ENCODE peak calls at places on chromosomes 1 and 21, in seven cellular contexts. A, Y, Z, J, Q, C and R are unnamed samples.

GRCh38 chr1:239719642-239720258 is 333.4 kb downstream of the CHRM3 start:
- DNase-seq in A (no peak), Y (no peak), Z (peak), J (no peak), Q (no peak), C (no peak), R (no peak)

GRCh38 chr1:199945591-199945990 is 81.9 kb upstream of the NR5A2 start:
- DNase-seq in A (no peak), Y (no peak), Z (no peak), J (no peak), Q (no peak), C (no peak), R (no peak)

GRCh38 chr1:179124866-179125265 is 43.0 kb downstream of the TOR3A start:
- DNase-seq in A (no peak), Y (no peak), Z (no peak), J (no peak), Q (no peak), C (peak), R (no peak)

GRCh38 chr21:14120091-14120734 is 90.5 kb downstream of the LIPI start:
- DNase-seq in A (no peak), Y (peak), Z (peak), J (peak), Q (peak), C (peak), R (no peak)

GRCh38 chr1:202235003-202235660 is 41.5 kb downstream of the LGR6 start:
- DNase-seq in A (no peak), Y (no peak), Z (no peak), J (no peak), Q (peak), C (no peak), R (no peak)

GRCh38 chr1:219990782-219991510 is 55.4 kb downstream of the EPRS1 start:
- DNase-seq in A (no peak), Y (peak), Z (no peak), J (peak), Q (no peak), C (peak), R (no peak)

GRCh38 chr1:179002552-179003345 is 22.9 kb upstream of the FAM20B start:
- DNase-seq in A (peak), Y (peak), Z (peak), J (peak), Q (peak), C (peak), R (peak)

GRCh38 chr1:234601217-234602017 is 8.6 kb downstream of the IRF2BP2 start:
- DNase-seq in A (no peak), Y (peak), Z (peak), J (no peak), Q (no peak), C (peak), R (no peak)

GRCh38 chr21:35046223-35046690 is 2.8 kb downstream of the RUNX1 start:
- DNase-seq in A (no peak), Y (no peak), Z (no peak), J (no peak), Q (no peak), C (no peak), R (no peak)

GRCh38 chr1:70675737-70676156 is 264.7 kb downstream of the CTH start:
- DNase-seq in A (no peak), Y (peak), Z (no peak), J (peak), Q (no peak), C (no peak), R (no peak)

GRCh38 chr21:35046880-35047229 is 2.2 kb downstream of the RUNX1 start:
- DNase-seq in A (no peak), Y (no peak), Z (no peak), J (no peak), Q (no peak), C (no peak), R (no peak)

GRCh38 chr1:225578247-225578646 is 74.7 kb downstream of the ENAH start:
- DNase-seq in A (no peak), Y (no peak), Z (no peak), J (no peak), Q (no peak), C (no peak), R (no peak)

GRCh38 chr21:43624343-43624742 is 34.9 kb downstream of the HSF2BP start:
- DNase-seq in A (no peak), Y (no peak), Z (no peak), J (no peak), Q (no peak), C (no peak), R (no peak)

GRCh38 chr1:113058861-113059441 is 14.0 kb upstream of the LRIG2 start:
- DNase-seq in A (no peak), Y (no peak), Z (no peak), J (peak), Q (no peak), C (no peak), R (no peak)

GRCh38 chr1:48661726-48662483 is 114.8 kb downstream of the BEND5 start:
- DNase-seq in A (no peak), Y (no peak), Z (no peak), J (no peak), Q (no peak), C (no peak), R (no peak)

GRCh38 chr1:58430355-58431335 is 115.9 kb downstream of the OMA1 start:
- DNase-seq in A (no peak), Y (no peak), Z (no peak), J (no peak), Q (no peak), C (no peak), R (no peak)

GRCh38 chr1:26044414-26044813 is 1.5 kb downstream of the SLC30A2 start:
- DNase-seq in A (no peak), Y (no peak), Z (no peak), J (no peak), Q (no peak), C (no peak), R (no peak)

GRCh38 chr1:231016234-231016633 is 23.8 kb downstream of the FAM89A start:
- DNase-seq in A (no peak), Y (no peak), Z (no peak), J (no peak), Q (no peak), C (no peak), R (no peak)

GRCh38 chr1:115469703-115470476 is 131.8 kb upstream of the NGF start:
- DNase-seq in A (no peak), Y (peak), Z (peak), J (peak), Q (peak), C (peak), R (peak)

GRCh38 chr1:25672763-25673409 is 56.3 kb downstream of the MAN1C1 start:
- DNase-seq in A (no peak), Y (no peak), Z (no peak), J (no peak), Q (no peak), C (peak), R (no peak)

GRCh38 chr1:178962853-178963810 is 62.6 kb upstream of the FAM20B start:
- DNase-seq in A (no peak), Y (no peak), Z (no peak), J (no peak), Q (no peak), C (no peak), R (no peak)

GRCh38 chr21:44647222-44647552 is 973 bp downstream of the KRTAP10-11 start:
- DNase-seq in A (no peak), Y (no peak), Z (no peak), J (no peak), Q (no peak), C (no peak), R (no peak)

GRCh38 chr1:176462671-176463225 is at the start of gene PAPPA2:
- DNase-seq in A (no peak), Y (no peak), Z (no peak), J (no peak), Q (no peak), C (no peak), R (no peak)

GRCh38 chr1:21251773-21252471 is 38.3 kb downstream of the ECE1 start:
- DNase-seq in A (peak), Y (no peak), Z (peak), J (no peak), Q (no peak), C (peak), R (no peak)

GRCh38 chr1:41711581-41711980 is 207.1 kb downstream of the HIVEP3 start:
- DNase-seq in A (no peak), Y (no peak), Z (no peak), J (no peak), Q (no peak), C (no peak), R (no peak)

GRCh38 chr1:33790577-33790976 is 73.3 kb upstream of the HMGB4 start:
- DNase-seq in A (no peak), Y (no peak), Z (no peak), J (no peak), Q (no peak), C (no peak), R (no peak)

GRCh38 chr21:21029159-21029558 is 30.9 kb downstream of the NCAM2 start:
- DNase-seq in A (no peak), Y (no peak), Z (no peak), J (no peak), Q (no peak), C (no peak), R (no peak)

GRCh38 chr1:15328245-15328784 is 81.3 kb downstream of the FHAD1 start:
- DNase-seq in A (no peak), Y (no peak), Z (no peak), J (no peak), Q (no peak), C (no peak), R (no peak)

GRCh38 chr1:32759997-32760623 is 57.0 kb downstream of the YARS1 start:
- DNase-seq in A (no peak), Y (no peak), Z (peak), J (peak), Q (peak), C (peak), R (no peak)

GRCh38 chr1:180116964-180117763 is 37.5 kb upstream of the QSOX1 start:
- DNase-seq in A (no peak), Y (no peak), Z (no peak), J (peak), Q (no peak), C (peak), R (peak)

GRCh38 chr1:6367381-6368007 is 26.1 kb downstream of the ACOT7 start:
- DNase-seq in A (no peak), Y (no peak), Z (no peak), J (no peak), Q (no peak), C (peak), R (peak)
- TF ChIP-seq CTCF in A (no peak), Y (no peak), Z (no peak), J (no peak), Q (no peak), C (no peak), R (no peak)

GRCh38 chr1:184150776-184151531 is 99.4 kb downstream of the TSEN15 start:
- DNase-seq in A (no peak), Y (no peak), Z (peak), J (no peak), Q (no peak), C (peak), R (no peak)
- H3K27ac ChIP-seq in A (no peak), Y (no peak), Z (peak), J (no peak), Q (no peak), C (no peak), R (peak)

GRCh38 chr1:76679534-76680152 is 187.6 kb upstream of the ST6GALNAC5 start:
- DNase-seq in A (no peak), Y (no peak), Z (no peak), J (no peak), Q (no peak), C (no peak), R (no peak)

GRCh38 chr1:76687324-76688018 is 179.8 kb upstream of the ST6GALNAC5 start:
- DNase-seq in A (no peak), Y (no peak), Z (no peak), J (no peak), Q (no peak), C (no peak), R (no peak)

GRCh38 chr1:76677775-76678405 is 189.4 kb upstream of the ST6GALNAC5 start:
- DNase-seq in A (no peak), Y (no peak), Z (no peak), J (no peak), Q (no peak), C (no peak), R (no peak)

GRCh38 chr1:76680676-76681075 is 186.6 kb upstream of the ST6GALNAC5 start:
- DNase-seq in A (no peak), Y (no peak), Z (no peak), J (no peak), Q (no peak), C (no peak), R (no peak)

DNA sequence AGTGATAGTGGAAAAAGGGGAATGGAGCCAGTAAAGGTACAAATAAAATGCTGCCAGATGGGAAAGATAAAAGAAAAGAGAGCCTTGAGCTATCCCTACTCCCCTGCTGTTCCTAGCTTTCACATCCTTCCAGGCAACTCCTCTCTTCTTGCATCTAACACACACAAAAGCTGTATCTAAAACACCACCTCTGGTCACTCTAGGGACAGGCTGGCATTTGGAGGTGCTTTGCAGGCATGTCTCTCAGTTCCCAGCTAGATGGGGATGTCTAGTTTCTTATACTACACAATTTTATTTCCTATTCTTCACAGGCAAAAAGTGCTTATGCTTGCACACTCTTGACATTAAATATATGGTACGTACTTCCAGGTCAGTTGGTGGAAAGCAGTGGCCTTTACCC is 185.1 kb upstream of the ST6GALNAC5 start:
- DNase-seq in A (no peak), Y (no peak), Z (no peak), J (no peak), Q (no peak), C (no peak), R (no peak)
- TF ChIP-seq CTCF in A (no peak), Y (no peak), Z (no peak), J (no peak), Q (no peak), C (no peak), R (no peak)

DNA sequence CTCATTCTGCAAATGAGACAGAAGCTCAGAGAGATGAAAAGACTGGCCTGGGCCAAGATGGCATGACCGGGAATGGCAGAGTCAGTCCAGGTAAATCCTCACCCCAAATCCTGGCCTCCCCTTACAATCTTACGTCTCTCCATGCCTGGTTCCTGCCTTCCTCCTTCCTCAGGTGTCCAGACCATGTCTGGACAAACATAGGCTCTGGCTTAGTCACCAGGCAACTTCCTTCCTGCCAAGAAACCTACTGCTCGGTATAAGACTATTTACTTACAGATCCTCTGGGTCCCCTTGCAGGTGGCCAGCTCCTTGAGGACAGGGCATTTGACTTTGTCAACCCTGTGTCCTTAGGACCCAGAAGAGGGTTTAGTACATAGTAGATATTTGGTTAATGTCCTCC is 69.4 kb upstream of the ROR1 start:
- DNase-seq in A (no peak), Y (no peak), Z (no peak), J (no peak), Q (no peak), C (peak), R (no peak)
- H3K27ac ChIP-seq in A (peak), Y (no peak), Z (no peak), J (no peak), Q (peak), C (no peak), R (no peak)

GRCh38 chr1:92583821-92584760 is 97.4 kb upstream of the GFI1 start:
- DNase-seq in A (no peak), Y (no peak), Z (no peak), J (no peak), Q (no peak), C (peak), R (no peak)
- TF ChIP-seq CTCF in A (no peak), Y (no peak), Z (no peak), J (no peak), Q (no peak), C (peak), R (no peak)

GRCh38 chr1:110298991-110299390 is 40.2 kb upstream of the RBM15 start:
- DNase-seq in A (no peak), Y (no peak), Z (no peak), J (no peak), Q (no peak), C (peak), R (no peak)
- H3K27ac ChIP-seq in A (no peak), Y (no peak), Z (no peak), J (no peak), Q (no peak), C (no peak), R (no peak)

GRCh38 chr1:104120488-104120887 is 370.8 kb downstream of the AMY1C start:
- DNase-seq in A (no peak), Y (no peak), Z (no peak), J (no peak), Q (no peak), C (no peak), R (no peak)
- TF ChIP-seq CTCF in A (no peak), Y (peak), Z (no peak), J (no peak), Q (no peak), C (no peak), R (no peak)

GRCh38 chr21:33124879-33125278 is 54.9 kb downstream of the OLIG1 start:
- DNase-seq in A (no peak), Y (no peak), Z (no peak), J (no peak), Q (no peak), C (no peak), R (no peak)

GRCh38 chr21:33123396-33124120 is 53.6 kb downstream of the OLIG1 start:
- DNase-seq in A (no peak), Y (no peak), Z (no peak), J (no peak), Q (no peak), C (no peak), R (no peak)

GRCh38 chr21:33122507-33122906 is 52.6 kb downstream of the OLIG1 start:
- DNase-seq in A (no peak), Y (no peak), Z (no peak), J (no peak), Q (no peak), C (no peak), R (no peak)

GRCh38 chr21:33125981-33126380 is 56.0 kb downstream of the OLIG1 start:
- DNase-seq in A (no peak), Y (no peak), Z (no peak), J (no peak), Q (no peak), C (no peak), R (no peak)

GRCh38 chr21:33121715-33122475 is 52.0 kb downstream of the OLIG1 start:
- DNase-seq in A (no peak), Y (peak), Z (no peak), J (no peak), Q (no peak), C (peak), R (no peak)
- H3K27ac ChIP-seq in A (no peak), Y (no peak), Z (no peak), J (no peak), Q (no peak), C (no peak), R (no peak)

GRCh38 chr1:205191127-205191577 is 20.4 kb downstream of the DSTYK start:
- DNase-seq in A (no peak), Y (no peak), Z (no peak), J (peak), Q (no peak), C (peak), R (no peak)

GRCh38 chr1:205191617-205192016 is 19.9 kb downstream of the DSTYK start:
- DNase-seq in A (no peak), Y (no peak), Z (no peak), J (no peak), Q (no peak), C (no peak), R (no peak)

GRCh38 chr1:205188132-205188531 is 23.4 kb downstream of the DSTYK start:
- DNase-seq in A (no peak), Y (no peak), Z (no peak), J (no peak), Q (no peak), C (peak), R (no peak)

GRCh38 chr1:205189162-205189561 is 22.3 kb downstream of the DSTYK start:
- DNase-seq in A (no peak), Y (no peak), Z (no peak), J (no peak), Q (no peak), C (no peak), R (no peak)

DNA sequence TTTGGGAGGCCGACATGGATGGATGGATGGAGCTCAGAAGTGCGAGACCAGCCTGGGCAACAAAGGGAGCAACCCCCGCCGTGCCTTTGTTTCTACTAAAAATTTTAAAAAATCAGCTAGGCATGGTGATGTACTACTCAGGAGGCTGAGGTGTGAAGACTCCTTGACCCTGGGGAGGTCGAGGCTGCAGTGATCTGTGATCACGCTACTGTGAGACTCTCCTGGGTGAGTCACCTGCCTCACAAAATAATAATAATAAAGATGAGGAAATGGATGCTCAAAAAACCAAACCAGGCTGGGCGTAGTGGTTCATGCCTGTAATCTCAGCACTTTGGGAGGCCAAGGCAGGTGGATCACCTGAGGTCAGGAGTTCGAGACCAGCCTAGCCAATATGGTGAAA is 19.2 kb downstream of the DSTYK start:
- DNase-seq in A (no peak), Y (no peak), Z (no peak), J (no peak), Q (no peak), C (no peak), R (no peak)
- TF ChIP-seq CTCF in A (no peak), Y (no peak), Z (no peak), J (no peak), Q (no peak), C (no peak), R (no peak)

GRCh38 chr1:109613396-109614147 is 5.8 kb downstream of the GNAT2 start:
- DNase-seq in A (no peak), Y (no peak), Z (no peak), J (no peak), Q (no peak), C (peak), R (no peak)

GRCh38 chr1:109618614-109619404 is 607 bp downstream of the GNAT2 start:
- DNase-seq in A (no peak), Y (no peak), Z (no peak), J (no peak), Q (no peak), C (no peak), R (no peak)

GRCh38 chr1:109617291-109617801 is 2.1 kb downstream of the GNAT2 start:
- DNase-seq in A (no peak), Y (peak), Z (no peak), J (no peak), Q (no peak), C (peak), R (no peak)

GRCh38 chr1:109619405-109619654 is at the start of gene GNAT2:
- DNase-seq in A (no peak), Y (no peak), Z (no peak), J (no peak), Q (no peak), C (no peak), R (no peak)

DNA sequence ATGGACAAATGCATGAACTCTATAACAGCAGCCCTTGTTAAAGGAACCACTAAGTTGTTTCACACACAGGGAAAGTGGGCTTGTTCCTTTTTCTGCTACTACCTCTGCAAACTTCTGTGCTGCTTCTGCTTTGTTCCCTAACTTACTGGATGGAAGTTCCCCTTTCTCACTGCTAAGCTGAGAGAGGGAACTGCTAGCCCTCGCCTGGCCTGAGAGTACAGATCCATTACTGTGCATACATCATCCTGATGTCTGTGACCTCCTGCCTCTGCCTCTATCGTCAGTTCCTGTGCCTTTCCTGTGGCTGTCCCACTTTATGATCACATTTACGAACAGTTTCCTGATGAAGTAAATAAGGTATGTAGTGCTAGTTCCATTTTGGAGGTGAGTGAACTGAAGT is 3.5 kb downstream of the GNAT2 start:
- DNase-seq in A (no peak), Y (peak), Z (no peak), J (no peak), Q (no peak), C (peak), R (no peak)
- H3K27ac ChIP-seq in A (no peak), Y (peak), Z (no peak), J (no peak), Q (peak), C (no peak), R (peak)